ENCODE peak calls at places on chromosomes 7 and 10, in four cellular contexts. I, N, K and F are unnamed samples.
A peak's percentile ranks its signal among the peaks of the same experiment; 100 is the strongest.

GRCh38 chr7:22375359-22376048 is 18.6 kb upstream of the RAPGEF5 start:
- DNase-seq in K (no peak), I (no peak), N (no peak), F (no peak)

GRCh38 chr10:117221156-117221711 is 19.7 kb upstream of the SLC18A2 start:
- DNase-seq in K (peak; percentile 6), N (no peak), I (no peak), F (no peak)

GRCh38 chr7:85310301-85310700 is 123.4 kb upstream of the SEMA3D start:
- DNase-seq in I (no peak), N (no peak), K (no peak), F (no peak)

GRCh38 chr7:25056368-25056767 is 68.7 kb downstream of the CYCS start:
- DNase-seq in I (no peak), K (no peak), N (no peak), F (no peak)

GRCh38 chr7:107150375-107151073 is 18.3 kb upstream of the HBP1 start:
- DNase-seq in K (peak; percentile 87), I (peak; percentile 67), N (peak; percentile 86), F (peak; percentile 93)

GRCh38 chr10:110456523-110457091 is 41.1 kb upstream of the DUSP5 start:
- DNase-seq in K (peak; percentile 71), N (no peak), I (no peak), F (no peak)

GRCh38 chr10:33410096-33410859 is 75.8 kb upstream of the NRP1 start:
- DNase-seq in I (no peak), K (no peak), N (no peak), F (no peak)

GRCh38 chr10:72303424-72304128 is 29.9 kb downstream of the DDIT4 start:
- DNase-seq in K (no peak), I (no peak), N (no peak), F (no peak)

GRCh38 chr10:115118346-115118745 is 25.2 kb downstream of the ATRNL1 start:
- DNase-seq in K (no peak), N (no peak), I (no peak), F (no peak)

GRCh38 chr7:17830206-17830605 is 110.1 kb downstream of the SNX13 start:
- DNase-seq in I (no peak), N (no peak), K (peak; percentile 64), F (no peak)

GRCh38 chr7:33048257-33048656 is 14.3 kb downstream of the NT5C3A start:
- DNase-seq in I (no peak), K (no peak), N (no peak), F (no peak)

GRCh38 chr7:69898189-69898588 is 299.9 kb downstream of the AUTS2 start:
- DNase-seq in N (no peak), I (no peak), K (no peak), F (no peak)

GRCh38 chr10:72274213-72274729 is 547 bp downstream of the DDIT4 start:
- DNase-seq in K (no peak), I (peak; percentile 52), N (no peak), F (no peak)

GRCh38 chr10:33368086-33368485 is 33.6 kb upstream of the NRP1 start:
- DNase-seq in K (no peak), I (no peak), N (no peak), F (no peak)

GRCh38 chr7:105587899-105588690 is 6.8 kb upstream of the EFCAB10 start:
- DNase-seq in N (no peak), K (no peak), I (no peak), F (no peak)

GRCh38 chr10:11787374-11787773 is 35.8 kb upstream of the PROSER2 start:
- DNase-seq in K (no peak), I (no peak), N (no peak), F (no peak)

GRCh38 chr7:94348142-94348541 is 46.6 kb upstream of the COL1A2 start:
- DNase-seq in I (no peak), K (peak; percentile 94), N (peak; percentile 49), F (no peak)

GRCh38 chr7:75914655-75915415 is at the start of gene POR:
- DNase-seq in I (peak; percentile 96), N (peak; percentile 92), K (peak; percentile 96), F (peak; percentile 82)

GRCh38 chr7:2651847-2652735 is 20.3 kb downstream of the TTYH3 start:
- DNase-seq in N (no peak), K (no peak), I (no peak), F (no peak)

GRCh38 chr7:2652736-2653060 is 20.9 kb downstream of the TTYH3 start:
- DNase-seq in N (no peak), I (no peak), K (no peak), F (no peak)

GRCh38 chr7:2649991-2650390 is 18.2 kb downstream of the TTYH3 start:
- DNase-seq in N (no peak), K (no peak), I (no peak), F (no peak)

GRCh38 chr7:2650451-2650850 is 18.7 kb downstream of the TTYH3 start:
- DNase-seq in N (no peak), I (no peak), K (no peak), F (no peak)

GRCh38 chr7:2651336-2651735 is 19.6 kb downstream of the TTYH3 start:
- DNase-seq in N (no peak), I (no peak), K (peak; percentile 36), F (no peak)
- TF ChIP-seq CTCF in N (no peak), I (no peak), K (peak; percentile 13), F (no peak)

DNA sequence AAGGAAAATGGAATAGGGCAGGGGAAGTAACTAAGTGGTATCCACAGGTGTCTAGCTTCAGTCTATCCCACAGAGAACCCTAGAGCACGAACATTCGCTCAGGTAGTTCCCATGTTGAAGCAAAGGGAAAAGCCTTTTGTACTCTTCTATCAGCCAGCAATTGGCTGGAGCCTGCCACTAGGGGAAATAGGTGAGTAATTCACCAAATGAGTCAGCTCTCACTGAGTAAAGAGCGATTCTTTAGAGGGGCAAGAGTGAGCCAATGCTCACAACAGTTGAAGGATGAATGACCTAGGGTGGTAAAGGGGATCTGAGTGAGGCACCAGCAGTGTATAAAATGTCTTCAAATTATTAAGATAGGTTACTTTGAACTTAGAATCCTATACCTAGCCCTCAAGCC is 94.1 kb upstream of the ZNF800 start:
- DNase-seq in N (no peak), K (no peak), I (no peak), F (no peak)
- TF ChIP-seq CTCF in N (no peak), K (no peak), I (no peak), F (no peak)

GRCh38 chr10:19629559-19629958 is 186.7 kb upstream of the PLXDC2 start:
- DNase-seq in N (peak; percentile 83), K (peak; percentile 93), I (peak; percentile 73), F (no peak)
- TF ChIP-seq CTCF in N (no peak), K (peak; percentile 55), I (peak; percentile 20), F (no peak)

DNA sequence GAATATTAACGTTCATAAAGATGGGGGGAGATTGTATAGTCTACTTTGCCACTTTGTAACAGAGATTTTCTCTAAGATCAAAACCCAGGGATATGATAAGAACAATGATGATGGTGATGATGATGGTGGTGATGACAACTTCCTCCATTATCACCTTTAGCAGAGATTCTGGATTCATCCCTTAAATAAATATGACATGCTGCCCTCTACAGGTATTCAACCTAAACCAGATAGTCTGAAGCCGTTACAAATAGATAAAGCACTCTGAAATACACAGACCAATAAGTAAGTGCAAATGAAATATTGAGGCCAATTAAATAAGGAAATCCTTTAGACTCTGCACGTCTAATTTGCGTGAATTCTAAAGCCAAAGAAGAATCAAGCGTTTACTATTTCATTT is 211.5 kb downstream of the CREB5 start:
- DNase-seq in K (no peak), N (no peak), I (no peak), F (no peak)
- TF ChIP-seq CTCF in K (peak; percentile 16), N (no peak), I (no peak), F (no peak)

DNA sequence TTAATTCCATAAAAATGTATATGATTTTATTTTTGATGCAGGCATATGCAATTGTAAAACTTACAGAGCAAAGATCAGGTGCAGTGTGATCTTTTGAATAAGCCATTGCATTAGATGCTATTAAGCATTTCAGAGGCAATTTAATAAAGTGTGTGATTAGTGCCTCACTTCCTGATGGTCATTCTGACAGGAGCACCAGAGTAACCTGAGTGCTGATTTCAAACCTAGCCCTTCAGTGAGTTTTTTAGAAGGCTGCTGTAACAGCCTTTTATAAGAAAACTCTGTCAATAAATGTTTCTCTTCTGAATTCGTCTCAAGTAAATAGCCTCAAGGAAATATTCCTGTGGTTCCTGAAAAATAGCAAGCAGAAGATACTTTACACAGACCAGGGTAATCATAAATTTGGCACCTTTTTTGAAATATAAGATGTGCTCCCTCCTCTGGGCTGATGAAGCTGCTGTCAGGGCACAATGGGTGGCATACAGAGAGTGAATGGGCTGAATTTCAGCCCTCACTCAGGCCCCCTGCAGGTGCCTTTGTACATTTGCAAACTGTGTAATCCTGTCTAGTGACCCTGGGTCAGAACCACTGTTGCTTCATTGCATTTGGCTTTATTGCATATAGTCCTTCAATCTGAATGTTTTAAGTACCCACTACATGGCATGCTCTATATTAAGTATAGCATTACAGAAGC is 193.7 kb upstream of the CSTF2T start:
- DNase-seq in I (no peak), K (peak; percentile 32), N (no peak), F (no peak)
- TF ChIP-seq CTCF in I (no peak), K (peak; percentile 18), N (peak; percentile 13), F (no peak)

DNA sequence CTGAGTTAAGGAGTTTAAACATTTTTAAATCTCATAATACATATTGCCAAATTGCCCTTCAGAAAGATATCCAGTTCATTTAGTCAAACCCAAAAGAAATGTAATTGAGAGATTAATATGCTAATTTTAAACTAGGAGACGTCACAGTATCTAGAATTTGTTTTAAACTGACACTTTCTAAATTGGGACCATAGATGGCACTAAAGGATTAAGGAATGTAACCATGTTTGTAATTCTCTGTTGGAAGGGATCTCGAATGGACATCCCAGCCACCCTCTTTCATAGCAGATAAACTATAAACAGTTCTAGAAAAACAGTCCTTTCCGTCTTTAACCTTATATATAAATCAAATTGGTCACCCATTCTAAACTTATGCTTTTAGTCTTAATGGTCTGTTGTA is 30.0 kb upstream of the SAMD9L start:
- DNase-seq in I (no peak), N (no peak), K (peak; percentile 41), F (no peak)
- TF ChIP-seq CTCF in I (no peak), N (no peak), K (peak; percentile 23), F (no peak)